ENCODE peak calls at places on chromosomes 16 and 17, in seven cellular contexts. G is activated naive CD4-positive, alpha-beta T cell treated with anti-CD3 and anti-CD28 coated beads, Interleukin-2, amount 10 ng/mL, durations not matched to agents 7 days and 5 days; H is KG1; C is stimulated activated CD4-positive, alpha-beta T cell treated with anti-CD3 and anti-CD28 coated beads, Interleukin-4, amount 100 ng/mL, for 48 hours; U is AG08396; X is activated CD4-positive, alpha-beta T cell treated with anti-CD3 and anti-CD28 coated beads, Interleukin-2, amount 50 U/mL, for 1 hour; Y is posterior cingulate gyrus. D is an unnamed sample.
A peak's percentile ranks its signal among the peaks of the same experiment; 100 is the strongest.

GRCh38 chr16:69033550-69033949 is 71.9 kb upstream of the HAS3 start:
- DNase-seq in G (no peak), H (no peak), C (no peak), U (no peak), X (no peak), Y (no peak), D (no peak)

GRCh38 chr16:86590501-86591144 is 12.3 kb downstream of the FOXL1 start:
- DNase-seq in G (no peak), H (no peak), C (no peak), U (peak; percentile 46), X (no peak), Y (no peak), D (peak; percentile 52)

GRCh38 chr16:852451-853185 is 52.1 kb upstream of the GNG13 start:
- DNase-seq in G (no peak), H (no peak), C (no peak), U (no peak), X (no peak), Y (peak; percentile 32), D (no peak)

GRCh38 chr17:3801792-3802191 is 804 bp upstream of the ITGAE start:
- DNase-seq in G (no peak), H (no peak), C (no peak), U (no peak), X (no peak), Y (no peak), D (no peak)

GRCh38 chr17:12815642-12816141 is 26.4 kb downstream of the ARHGAP44 start:
- DNase-seq in G (no peak), H (no peak), C (no peak), U (no peak), X (no peak), Y (no peak), D (no peak)

GRCh38 chr16:30064746-30065111 is 831 bp upstream of the ALDOA start:
- DNase-seq in G (no peak), H (no peak), C (no peak), U (peak; percentile 24), X (no peak), Y (no peak), D (no peak)

GRCh38 chr16:23691483-23692189 is 12.9 kb downstream of the PLK1 start:
- DNase-seq in G (no peak), H (no peak), C (no peak), U (no peak), X (no peak), Y (no peak), D (no peak)

GRCh38 chr17:17866425-17866824 is 29.6 kb upstream of the SREBF1 start:
- DNase-seq in G (no peak), H (no peak), C (no peak), U (no peak), X (no peak), Y (no peak), D (no peak)

GRCh38 chr17:67420994-67421393 is 43.9 kb downstream of the PITPNC1 start:
- DNase-seq in G (no peak), H (no peak), C (no peak), U (no peak), X (no peak), Y (no peak), D (no peak)

GRCh38 chr17:73304971-73305786 is 6.6 kb downstream of the CDC42EP4 start:
- DNase-seq in G (no peak), H (no peak), C (no peak), U (peak; percentile 72), X (no peak), Y (no peak), D (no peak)

GRCh38 chr16:80085606-80086005 is 455.2 kb upstream of the DYNLRB2 start:
- DNase-seq in G (no peak), H (no peak), C (no peak), U (no peak), X (no peak), Y (no peak), D (no peak)

GRCh38 chr16:1333149-1333812 is at the start of gene BAIAP3:
- DNase-seq in G (peak; percentile 76), H (no peak), C (peak; percentile 44), U (peak; percentile 91), X (peak; percentile 51), Y (no peak), D (no peak)

GRCh38 chr16:19601083-19601976 is 45.8 kb downstream of the VPS35L start:
- DNase-seq in G (peak; percentile 57), H (peak; percentile 7), C (peak; percentile 6), U (peak; percentile 28), X (peak; percentile 34), Y (no peak), D (peak; percentile 7)

GRCh38 chr17:75491680-75492079 is 23.7 kb downstream of the CASKIN2 start:
- DNase-seq in G (no peak), H (no peak), C (no peak), U (no peak), X (no peak), Y (no peak), D (no peak)

GRCh38 chr16:64339052-64339770 is 782.7 kb downstream of the CDH11 start:
- DNase-seq in G (no peak), H (no peak), C (no peak), U (peak; percentile 35), X (no peak), Y (no peak), D (peak; percentile 47)

GRCh38 chr16:66569827-66570405 is 3.7 kb downstream of the CMTM1 start:
- DNase-seq in G (no peak), H (no peak), C (no peak), U (peak; percentile 43), X (no peak), Y (no peak), D (no peak)

GRCh38 chr16:77613115-77613514 is 109.2 kb upstream of the NUDT7 start:
- DNase-seq in G (no peak), H (no peak), C (no peak), U (no peak), X (no peak), Y (no peak), D (no peak)

GRCh38 chr16:48629531-48629930 is 19.6 kb upstream of the N4BP1 start:
- DNase-seq in G (no peak), H (no peak), C (no peak), U (no peak), X (no peak), Y (no peak), D (no peak)

GRCh38 chr17:7283471-7284216 is 2.1 kb downstream of the SLC2A4 start:
- DNase-seq in G (no peak), H (no peak), C (no peak), U (no peak), X (no peak), Y (no peak), D (no peak)

D was measured in AG09319.